ENCODE peak calls at places on chromosomes 12 and 14, in six cellular contexts. One of them, this sample, is unnamed. For H3K4me1, the result is how much of the 10 kb centered on the place peaks cover.

GRCh38 chr14:77848031-77848430 is 48.1 kb downstream of the ADCK1 start:
- DNase-seq in A549: no peak
- DNase-seq in OCI-LY7: no peak
- DNase-seq in right cardiac atrium: no peak
- DNase-seq in transverse colon: no peak
- DNase-seq in Peyer's patch: no peak
- DNase-seq in this sample: no peak

GRCh38 chr14:20803221-20803620 is 577 bp upstream of the RNASE1 start:
- DNase-seq in Peyer's patch: no peak
- DNase-seq in right cardiac atrium: no peak
- DNase-seq in OCI-LY7: no peak
- DNase-seq in transverse colon: no peak
- DNase-seq in A549: no peak
- DNase-seq in this sample: no peak

GRCh38 chr14:98909251-98909944 is 362.6 kb downstream of the BCL11B start:
- DNase-seq in right cardiac atrium: no peak
- DNase-seq in transverse colon: no peak
- DNase-seq in OCI-LY7: no peak
- DNase-seq in A549: peak
- DNase-seq in Peyer's patch: peak
- DNase-seq in this sample: peak

GRCh38 chr12:124504273-124505000 is 63.0 kb downstream of the NCOR2 start:
- DNase-seq in Peyer's patch: no peak
- DNase-seq in OCI-LY7: no peak
- DNase-seq in transverse colon: no peak
- DNase-seq in A549: no peak
- DNase-seq in right cardiac atrium: no peak
- DNase-seq in this sample: no peak

GRCh38 chr12:111993290-111994150 is 19.4 kb downstream of the TMEM116 start:
- DNase-seq in Peyer's patch: no peak
- DNase-seq in right cardiac atrium: no peak
- DNase-seq in A549: no peak
- DNase-seq in OCI-LY7: no peak
- DNase-seq in transverse colon: no peak
- DNase-seq in this sample: no peak

GRCh38 chr12:11607313-11608081 is 42.0 kb upstream of the ETV6 start:
- DNase-seq in A549: no peak
- DNase-seq in Peyer's patch: peak
- DNase-seq in OCI-LY7: no peak
- DNase-seq in transverse colon: peak
- DNase-seq in right cardiac atrium: no peak
- DNase-seq in this sample: no peak

GRCh38 chr12:1013618-1014489 is 22.8 kb downstream of the ERC1 start:
- DNase-seq in right cardiac atrium: peak
- DNase-seq in OCI-LY7: no peak
- DNase-seq in transverse colon: no peak
- DNase-seq in A549: no peak
- DNase-seq in Peyer's patch: no peak
- DNase-seq in this sample: no peak

GRCh38 chr12:95738024-95738611 is 52.4 kb downstream of the NTN4 start:
- DNase-seq in right cardiac atrium: no peak
- DNase-seq in transverse colon: peak
- DNase-seq in A549: no peak
- DNase-seq in Peyer's patch: peak
- DNase-seq in OCI-LY7: no peak
- DNase-seq in this sample: peak

GRCh38 chr12:108933950-108934349 is 54.1 kb downstream of the DAO start:
- DNase-seq in transverse colon: no peak
- DNase-seq in OCI-LY7: no peak
- DNase-seq in A549: no peak
- DNase-seq in right cardiac atrium: no peak
- DNase-seq in Peyer's patch: no peak
- DNase-seq in this sample: no peak

GRCh38 chr14:38217538-38217937 is 9.8 kb downstream of the SSTR1 start:
- DNase-seq in right cardiac atrium: no peak
- DNase-seq in Peyer's patch: no peak
- DNase-seq in A549: no peak
- DNase-seq in transverse colon: no peak
- DNase-seq in OCI-LY7: no peak
- DNase-seq in this sample: no peak

GRCh38 chr14:44846232-44846824 is 115.4 kb downstream of the KLHL28 start:
- DNase-seq in A549: peak
- DNase-seq in transverse colon: no peak
- DNase-seq in Peyer's patch: no peak
- DNase-seq in OCI-LY7: peak
- DNase-seq in right cardiac atrium: no peak
- DNase-seq in this sample: peak

GRCh38 chr12:92794814-92795213 is 92.0 kb downstream of the PLEKHG7 start:
- DNase-seq in right cardiac atrium: no peak
- DNase-seq in transverse colon: no peak
- DNase-seq in OCI-LY7: no peak
- DNase-seq in Peyer's patch: no peak
- DNase-seq in A549: no peak
- DNase-seq in this sample: no peak

GRCh38 chr14:68440776-68441175 is 352.1 kb downstream of the ZFP36L1 start:
- DNase-seq in transverse colon: no peak
- DNase-seq in A549: no peak
- DNase-seq in OCI-LY7: no peak
- DNase-seq in right cardiac atrium: no peak
- DNase-seq in Peyer's patch: no peak
- DNase-seq in this sample: no peak

DNA sequence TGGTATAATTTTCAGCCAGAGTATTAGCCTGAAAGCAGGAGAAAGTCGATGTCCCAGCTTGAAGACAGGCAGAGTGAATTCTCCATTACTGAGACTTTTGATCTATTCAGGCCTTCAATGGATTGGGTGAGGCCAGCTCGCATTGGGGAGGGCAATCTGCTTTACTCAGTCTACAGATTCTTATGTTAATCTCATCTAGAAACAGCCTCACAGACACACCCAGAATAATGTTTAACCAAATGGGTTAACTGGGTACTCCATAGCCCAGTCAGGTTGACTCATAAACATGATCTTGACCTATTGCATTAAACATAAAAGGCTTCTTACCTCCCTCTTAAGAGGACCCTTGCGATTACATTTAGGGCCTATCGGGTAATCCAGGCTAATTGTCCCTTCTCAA is 118.0 kb downstream of the KTN1 start:
- DNase-seq in A549: peak
- DNase-seq in transverse colon: peak
- DNase-seq in right cardiac atrium: no peak
- DNase-seq in Peyer's patch: peak
- DNase-seq in OCI-LY7: no peak
- DNase-seq in this sample: no peak
- H3K27ac ChIP-seq in A549: peak
- H3K27ac ChIP-seq in transverse colon: peak
- H3K27ac ChIP-seq in right cardiac atrium: no peak
- H3K27ac ChIP-seq in Peyer's patch: peak
- H3K27ac ChIP-seq in OCI-LY7: no peak
- H3K27ac ChIP-seq in this sample: no peak

GRCh38 chr12:49092816-49093406 is 1.7 kb downstream of the DHH start:
- DNase-seq in right cardiac atrium: no peak
- DNase-seq in Peyer's patch: no peak
- DNase-seq in A549: no peak
- DNase-seq in transverse colon: no peak
- DNase-seq in OCI-LY7: no peak
- DNase-seq in this sample: no peak

GRCh38 chr12:49094966-49095365 is 365 bp upstream of the DHH start:
- DNase-seq in OCI-LY7: no peak
- DNase-seq in Peyer's patch: no peak
- DNase-seq in right cardiac atrium: no peak
- DNase-seq in transverse colon: no peak
- DNase-seq in A549: no peak
- DNase-seq in this sample: no peak

GRCh38 chr12:49094104-49094948 is at the start of gene DHH:
- DNase-seq in right cardiac atrium: peak
- DNase-seq in A549: no peak
- DNase-seq in OCI-LY7: no peak
- DNase-seq in transverse colon: no peak
- DNase-seq in Peyer's patch: peak
- DNase-seq in this sample: no peak

GRCh38 chr12:49092086-49092815 is 2.4 kb downstream of the DHH start:
- DNase-seq in OCI-LY7: peak
- DNase-seq in A549: peak
- DNase-seq in Peyer's patch: no peak
- DNase-seq in right cardiac atrium: peak
- DNase-seq in transverse colon: no peak
- DNase-seq in this sample: peak

DNA sequence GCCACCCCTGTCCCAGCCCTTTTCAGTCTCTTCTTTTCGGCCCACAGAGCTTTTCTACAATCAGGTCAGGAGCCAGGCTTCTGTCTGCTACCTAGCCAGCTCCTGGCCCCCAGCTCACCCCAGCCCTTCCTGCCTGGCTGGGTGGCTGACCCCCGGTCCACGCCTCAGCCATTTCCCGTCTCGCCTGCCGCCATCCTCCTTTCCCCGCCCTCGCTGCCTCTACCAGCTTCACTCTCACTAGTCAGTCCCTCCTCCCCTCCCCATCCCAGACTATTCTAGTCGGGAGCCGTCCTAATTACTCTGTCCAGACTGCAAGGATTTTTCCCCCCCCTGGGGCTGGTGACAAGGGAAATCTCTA is 876 bp downstream of the DHH start:
- DNase-seq in Peyer's patch: no peak
- DNase-seq in A549: no peak
- DNase-seq in right cardiac atrium: peak
- DNase-seq in transverse colon: no peak
- DNase-seq in OCI-LY7: no peak
- DNase-seq in this sample: no peak
- H3K4me1 ChIP-seq in Peyer's patch: under half
- H3K4me1 ChIP-seq in A549: under half
- H3K4me1 ChIP-seq in right cardiac atrium: under half
- H3K4me1 ChIP-seq in transverse colon: under half
- H3K4me1 ChIP-seq in OCI-LY7: under half
- H3K4me1 ChIP-seq in this sample: under half

DNA sequence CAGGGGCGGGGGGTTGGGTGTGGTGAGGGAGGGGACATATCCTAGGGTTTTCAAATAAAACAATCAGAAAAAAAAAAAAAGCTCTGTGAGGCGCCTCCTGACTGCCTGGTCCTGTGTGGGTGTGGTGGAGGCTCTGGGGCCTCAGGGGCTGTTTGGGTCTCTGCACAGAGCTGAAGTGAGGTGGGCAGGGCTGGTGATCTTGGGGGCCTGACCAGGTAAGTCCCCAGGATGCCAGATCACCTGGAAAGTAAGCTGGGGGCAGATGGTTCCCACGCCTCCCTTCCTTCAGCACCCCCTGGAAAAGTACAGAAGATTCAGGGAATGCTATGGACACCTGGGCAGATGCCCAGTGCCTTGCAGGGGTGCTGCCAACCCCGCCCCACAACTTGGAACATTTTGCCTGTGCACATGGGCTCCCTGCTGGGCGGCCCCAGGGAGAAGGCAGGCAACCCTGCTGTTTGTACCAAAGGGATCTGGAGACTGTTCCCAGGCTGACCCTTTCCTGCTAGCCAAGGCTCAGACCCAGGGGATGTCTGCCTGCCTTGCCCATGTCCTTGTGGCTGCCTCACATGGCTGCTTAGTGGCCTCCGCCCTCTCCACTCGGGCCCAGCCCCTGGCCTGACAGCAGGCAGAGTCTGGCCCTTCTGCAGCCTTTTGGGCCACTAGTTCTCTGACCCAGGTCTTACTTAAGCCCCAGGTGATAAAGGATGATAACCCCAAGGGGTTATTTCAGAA is 28.9 kb downstream of the CLSTN3 start:
- DNase-seq in Peyer's patch: no peak
- DNase-seq in right cardiac atrium: peak
- DNase-seq in transverse colon: no peak
- DNase-seq in A549: no peak
- DNase-seq in OCI-LY7: no peak
- DNase-seq in this sample: no peak
- H3K27ac ChIP-seq in Peyer's patch: no peak
- H3K27ac ChIP-seq in right cardiac atrium: no peak
- H3K27ac ChIP-seq in transverse colon: no peak
- H3K27ac ChIP-seq in A549: no peak
- H3K27ac ChIP-seq in OCI-LY7: no peak
- H3K27ac ChIP-seq in this sample: no peak

GRCh38 chr14:65100905-65101541 is 1.3 kb downstream of the MAX start:
- DNase-seq in A549: no peak
- DNase-seq in right cardiac atrium: no peak
- DNase-seq in Peyer's patch: no peak
- DNase-seq in OCI-LY7: no peak
- DNase-seq in transverse colon: no peak
- DNase-seq in this sample: no peak

GRCh38 chr14:65102441-65103149 is at the start of gene MAX:
- DNase-seq in Peyer's patch: peak
- DNase-seq in transverse colon: peak
- DNase-seq in right cardiac atrium: peak
- DNase-seq in OCI-LY7: peak
- DNase-seq in A549: peak
- DNase-seq in this sample: peak

GRCh38 chr14:65103150-65103760 is 938 bp upstream of the MAX start:
- DNase-seq in transverse colon: no peak
- DNase-seq in A549: peak
- DNase-seq in OCI-LY7: peak
- DNase-seq in Peyer's patch: no peak
- DNase-seq in right cardiac atrium: peak
- DNase-seq in this sample: peak

GRCh38 chr14:65104791-65105190 is 2.5 kb upstream of the MAX start:
- DNase-seq in OCI-LY7: no peak
- DNase-seq in right cardiac atrium: no peak
- DNase-seq in Peyer's patch: no peak
- DNase-seq in A549: no peak
- DNase-seq in transverse colon: peak
- DNase-seq in this sample: no peak

GRCh38 chr14:65101631-65102440 is 481 bp downstream of the MAX start:
- DNase-seq in A549: no peak
- DNase-seq in Peyer's patch: peak
- DNase-seq in OCI-LY7: peak
- DNase-seq in transverse colon: peak
- DNase-seq in right cardiac atrium: peak
- DNase-seq in this sample: peak
- H3K4me1 ChIP-seq in A549: under half
- H3K4me1 ChIP-seq in Peyer's patch: under half
- H3K4me1 ChIP-seq in OCI-LY7: under half
- H3K4me1 ChIP-seq in transverse colon: under half
- H3K4me1 ChIP-seq in right cardiac atrium: under half
- H3K4me1 ChIP-seq in this sample: under half

DNA sequence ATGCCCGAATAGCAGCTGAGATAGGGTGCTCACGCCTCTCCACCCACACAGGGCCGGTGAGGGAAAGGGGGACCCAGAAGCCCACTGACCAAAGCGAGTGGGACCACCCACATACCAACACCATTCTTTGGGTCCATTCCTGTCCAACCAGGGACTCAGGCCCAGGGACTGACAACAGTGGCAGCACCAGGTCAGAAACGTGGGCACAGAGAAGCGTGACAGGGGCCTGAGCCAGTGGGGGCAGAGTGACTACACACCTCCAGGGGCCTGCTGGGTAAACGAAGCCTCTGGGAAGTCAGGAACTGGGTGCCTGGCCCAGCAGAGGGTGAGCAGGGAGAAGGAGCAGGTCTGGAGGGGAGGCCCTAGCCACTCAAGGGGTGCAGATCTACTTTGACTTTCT is 13.7 kb downstream of the SPRYD3 start:
- DNase-seq in A549: no peak
- DNase-seq in OCI-LY7: no peak
- DNase-seq in transverse colon: no peak
- DNase-seq in right cardiac atrium: peak
- DNase-seq in Peyer's patch: peak
- DNase-seq in this sample: no peak
- H3K27ac ChIP-seq in A549: no peak
- H3K27ac ChIP-seq in OCI-LY7: no peak
- H3K27ac ChIP-seq in transverse colon: peak
- H3K27ac ChIP-seq in right cardiac atrium: peak
- H3K27ac ChIP-seq in Peyer's patch: no peak
- H3K27ac ChIP-seq in this sample: no peak

GRCh38 chr12:15444523-15444922 is 122.2 kb downstream of the PTPRO start:
- DNase-seq in right cardiac atrium: no peak
- DNase-seq in Peyer's patch: no peak
- DNase-seq in transverse colon: no peak
- DNase-seq in A549: no peak
- DNase-seq in OCI-LY7: no peak
- DNase-seq in this sample: no peak
- H3K4me1 ChIP-seq in right cardiac atrium: under half
- H3K4me1 ChIP-seq in Peyer's patch: under half
- H3K4me1 ChIP-seq in transverse colon: under half
- H3K4me1 ChIP-seq in A549: under half
- H3K4me1 ChIP-seq in OCI-LY7: under half
- H3K4me1 ChIP-seq in this sample: under half